ENCODE peak calls at places on chromosomes 4 and X, in four cellular contexts. L is activated CD4-positive, alpha-beta T cell treated with anti-CD3 and anti-CD28 coated beads for 36 hours; S is SK-N-SH; H is mucosa of descending colon. Q is an unnamed sample.

GRCh38 chrX:32847921-32848320 is 363.4 kb downstream of the DMD start:
- DNase-seq in L (no peak), H (no peak), S (no peak), Q (no peak)

GRCh38 chr4:186192068-186192751 is 843 bp downstream of the CYP4V2 start:
- DNase-seq in H (no peak), S (no peak), L (peak), Q (peak)

GRCh38 chrX:109537324-109537665 is 651 bp downstream of the NXT2 start:
- DNase-seq in S (no peak), H (no peak), L (no peak), Q (no peak)

GRCh38 chr4:5955201-5955821 is 62.4 kb upstream of the CRMP1 start:
- DNase-seq in S (peak), H (no peak), L (no peak), Q (peak)

GRCh38 chrX:703466-704210 is 73.0 kb downstream of the SHOX start:
- DNase-seq in S (no peak), L (no peak), H (no peak), Q (no peak)

GRCh38 chrX:116239944-116240391 is 69.4 kb downstream of the AGTR2 start:
- DNase-seq in H (no peak), S (no peak), L (no peak), Q (no peak)

GRCh38 chrX:47706575-47706974 is 47.6 kb upstream of the UXT start:
- DNase-seq in L (no peak), H (no peak), S (no peak), Q (no peak)

GRCh38 chr4:30769093-30769492 is 48.9 kb downstream of the PCDH7 start:
- DNase-seq in S (no peak), L (no peak), H (no peak), Q (no peak)

GRCh38 chr4:96260071-96260682 is 420.3 kb downstream of the PDHA2 start:
- DNase-seq in L (no peak), S (no peak), H (no peak), Q (no peak)

GRCh38 chr4:139922625-139923024 is 231.4 kb downstream of the MAML3 start:
- DNase-seq in S (no peak), H (no peak), L (no peak), Q (no peak)

GRCh38 chr4:177938226-177938625 is 496.0 kb upstream of the AGA start:
- DNase-seq in S (no peak), L (no peak), H (no peak), Q (no peak)

Q was measured in WERI-Rb-1.